ENCODE peak calls at places on chromosomes 11 and 22, in eight cellular contexts. B is pulmonary artery endothelial cell; T is hepatic stellate cell; W is CD4-positive, alpha-beta memory T cell; O is activated CD4-positive, alpha-beta memory T cell treated with anti-CD3 and anti-CD28 coated beads for 36 hours; U is AG04450; F is NCI-H1436; Q is MV-4-11. K is an unnamed sample.

GRCh38 chr11:75858613-75859012 is 43.6 kb downstream of the UVRAG start:
- DNase-seq in W (no peak), O (no peak), Q (peak), U (no peak), F (no peak), T (peak), B (no peak), K (no peak)

GRCh38 chr22:18071968-18072310 is 5.9 kb upstream of the PEX26 start:
- DNase-seq in B (no peak), F (no peak), T (no peak), Q (no peak), W (no peak), O (no peak), U (no peak), K (no peak)

GRCh38 chr11:122853971-122854446 is 15.7 kb downstream of the CRTAM start:
- DNase-seq in F (peak), T (peak), Q (peak), U (peak), W (peak), O (peak), B (peak), K (peak)

GRCh38 chr11:125517116-125517804 is 21.2 kb upstream of the FEZ1 start:
- DNase-seq in B (no peak), O (no peak), T (peak), U (peak), W (no peak), Q (peak), F (no peak), K (no peak)

GRCh38 chr11:72848846-72849466 is 34.7 kb downstream of the ATG16L2 start:
- DNase-seq in O (peak), T (no peak), Q (peak), F (peak), W (peak), U (no peak), B (no peak), K (no peak)

GRCh38 chr11:113796663-113797259 is 17.2 kb downstream of the CLDN25 start:
- DNase-seq in U (no peak), B (no peak), F (no peak), O (no peak), W (peak), T (peak), Q (peak), K (peak)

GRCh38 chr11:10480026-10480425 is 25.0 kb downstream of the AMPD3 start:
- DNase-seq in W (no peak), O (no peak), T (no peak), F (no peak), U (no peak), Q (no peak), B (no peak), K (no peak)

GRCh38 chr11:4385978-4386740 is 7.3 kb downstream of the TRIM21 start:
- DNase-seq in T (no peak), B (no peak), O (no peak), Q (no peak), F (no peak), U (no peak), W (no peak), K (no peak)

GRCh38 chr22:45576273-45576625 is 73.6 kb downstream of the FBLN1 start:
- DNase-seq in T (no peak), F (no peak), U (no peak), W (no peak), Q (no peak), O (no peak), B (no peak), K (no peak)

GRCh38 chr22:35355744-35356420 is 25.0 kb upstream of the HMOX1 start:
- DNase-seq in Q (peak), U (no peak), B (no peak), O (no peak), F (no peak), T (no peak), W (no peak), K (no peak)

GRCh38 chr22:39128508-39128907 is 24.0 kb downstream of the CBX7 start:
- DNase-seq in O (peak), Q (no peak), U (no peak), W (no peak), T (no peak), B (no peak), F (no peak), K (no peak)

GRCh38 chr11:73230276-73230875 is 12.3 kb downstream of the P2RY2 start:
- DNase-seq in O (no peak), T (no peak), B (no peak), Q (no peak), F (no peak), U (no peak), W (no peak), K (no peak)

GRCh38 chr11:44618561-44619425 is 53.3 kb downstream of the CD82 start:
- DNase-seq in U (no peak), F (no peak), T (no peak), O (no peak), Q (no peak), B (no peak), W (no peak), K (no peak)

GRCh38 chr11:133905677-133906156 is 51.1 kb downstream of the IGSF9B start:
- DNase-seq in U (no peak), B (no peak), O (no peak), Q (peak), T (no peak), W (no peak), F (no peak), K (no peak)

GRCh38 chr11:57434640-57435546 is 8.0 kb upstream of the SLC43A3 start:
- DNase-seq in T (peak), O (no peak), B (no peak), Q (peak), W (no peak), F (no peak), U (peak), K (peak)

GRCh38 chr11:76266269-76266668 is 60.0 kb upstream of the WNT11 start:
- DNase-seq in T (peak), Q (peak), U (peak), W (no peak), B (no peak), O (no peak), F (no peak), K (no peak)

GRCh38 chr22:19663821-19664325 is 50.4 kb upstream of the SEPTIN5 start:
- DNase-seq in F (peak), T (peak), B (no peak), U (no peak), W (no peak), O (no peak), Q (no peak), K (no peak)

GRCh38 chr11:66559141-66559861 is 9.1 kb downstream of the CTSF start:
- DNase-seq in W (peak), T (no peak), F (peak), O (peak), U (no peak), B (no peak), Q (no peak), K (no peak)

GRCh38 chr22:41668971-41669911 is 19.4 kb downstream of the SNU13 start:
- DNase-seq in W (no peak), Q (no peak), O (no peak), B (no peak), T (peak), F (no peak), U (peak), K (no peak)

GRCh38 chr11:7204778-7205177 is 46.9 kb upstream of the SYT9 start:
- DNase-seq in T (peak), F (no peak), W (no peak), O (no peak), Q (no peak), U (no peak), B (peak), K (no peak)

GRCh38 chr11:107042748-107043147 is 24.5 kb upstream of the GUCY1A2 start:
- DNase-seq in U (no peak), W (no peak), Q (peak), B (no peak), O (no peak), F (no peak), T (no peak), K (no peak)

GRCh38 chr11:34206598-34207300 is 101.3 kb downstream of the NAT10 start:
- DNase-seq in F (no peak), Q (peak), U (no peak), O (no peak), B (no peak), T (no peak), W (no peak), K (no peak)

GRCh38 chr11:119338318-119338890 is 2.3 kb downstream of the C1QTNF5 start:
- DNase-seq in F (peak), B (no peak), T (peak), U (no peak), O (peak), W (peak), Q (peak), K (peak)

GRCh38 chr22:29308148-29308790 is 1.8 kb downstream of the GAS2L1 start:
- DNase-seq in Q (no peak), U (no peak), W (no peak), B (no peak), T (no peak), F (no peak), O (no peak), K (peak)

GRCh38 chr11:56876621-56877312 is 111.9 kb upstream of the OR5AK2 start:
- DNase-seq in F (no peak), T (no peak), Q (no peak), W (no peak), B (no peak), U (no peak), O (no peak), K (no peak)

GRCh38 chr22:40397436-40397835 is 27.0 kb downstream of the SGSM3 start:
- DNase-seq in F (no peak), U (no peak), B (no peak), W (no peak), O (no peak), T (no peak), Q (no peak), K (no peak)

GRCh38 chr22:44379817-44380560 is 67.2 kb upstream of the SHISAL1 start:
- DNase-seq in Q (no peak), B (no peak), O (no peak), F (no peak), U (no peak), W (no peak), T (no peak), K (no peak)

GRCh38 chr22:22770280-22770871 is 117.2 kb upstream of the IGLL5 start:
- DNase-seq in W (peak), Q (peak), U (no peak), O (peak), T (peak), F (no peak), B (no peak), K (no peak)

GRCh38 chr11:45786272-45786671 is 18.7 kb upstream of the SLC35C1 start:
- DNase-seq in O (no peak), Q (no peak), W (no peak), T (no peak), B (no peak), U (no peak), F (no peak), K (no peak)

GRCh38 chr11:14974723-14975587 is 2.8 kb upstream of the CALCA start:
- DNase-seq in F (no peak), Q (no peak), B (no peak), U (no peak), W (peak), O (peak), T (no peak), K (no peak)

GRCh38 chr11:75429902-75430691 is 2.9 kb downstream of the KLHL35 start:
- DNase-seq in O (peak), Q (no peak), U (no peak), T (peak), B (peak), F (peak), W (peak), K (peak)

GRCh38 chr11:54946429-54946828 is 239.8 kb downstream of the OR4A5 start:
- DNase-seq in Q (no peak), B (no peak), F (no peak), W (no peak), U (no peak), T (no peak), O (no peak), K (no peak)

GRCh38 chr11:107583629-107584195 is 7.2 kb upstream of the ELMOD1 start:
- DNase-seq in O (no peak), T (no peak), B (no peak), U (no peak), F (no peak), W (no peak), Q (no peak), K (no peak)

GRCh38 chr11:2272241-2272945 is 2.0 kb upstream of the ASCL2 start:
- DNase-seq in O (no peak), T (no peak), W (no peak), F (no peak), B (no peak), Q (no peak), U (no peak), K (no peak)